ENCODE peak calls at places on chromosome 1, in four cellular contexts. S is fibroblast of lung, C is GM23248, L is SK-N-MC. G is an unnamed sample.

GRCh38 chr1:195577748-195578147 is 1030.5 kb downstream of the KCNT2 start:
- DNase-seq in S (no peak), C (no peak), L (no peak), G (no peak)

GRCh38 chr1:228410015-228410414 is 3.4 kb upstream of the TRIM11 start:
- DNase-seq in S (peak; percentile 62), C (peak; percentile 64), L (no peak), G (no peak)

GRCh38 chr1:27883536-27884181 is 11.3 kb downstream of the THEMIS2 start:
- DNase-seq in S (no peak), C (no peak), L (no peak), G (no peak)

GRCh38 chr1:19013826-19014548 is 57.5 kb upstream of the IFFO2 start:
- DNase-seq in S (no peak), C (no peak), L (no peak), G (no peak)

GRCh38 chr1:233725423-233725822 is 111.5 kb downstream of the KCNK1 start:
- DNase-seq in S (no peak), C (no peak), L (no peak), G (no peak)

GRCh38 chr1:163346326-163346870 is 24.6 kb downstream of the NUF2 start:
- DNase-seq in S (no peak), C (peak; percentile 30), L (no peak), G (no peak)

GRCh38 chr1:76302711-76303347 is 228.3 kb downstream of the ST6GALNAC3 start:
- DNase-seq in S (no peak), C (no peak), L (no peak), G (peak; percentile 21)

GRCh38 chr1:84379128-84379527 is 19.2 kb upstream of the DNASE2B start:
- DNase-seq in S (peak; percentile 93), C (peak; percentile 85), L (no peak), G (no peak)

GRCh38 chr1:9659328-9659727 is 7.8 kb downstream of the PIK3CD start:
- DNase-seq in S (peak; percentile 70), C (peak; percentile 90), L (peak; percentile 94), G (no peak)

GRCh38 chr1:151294748-151295462 is 12.8 kb downstream of the ZNF687 start:
- DNase-seq in S (no peak), C (no peak), L (no peak), G (peak; percentile 58)

GRCh38 chr1:113255728-113256347 is 134.5 kb upstream of the MAGI3 start:
- DNase-seq in S (no peak), C (no peak), L (no peak), G (peak; percentile 82)

GRCh38 chr1:18619467-18619835 is 11.2 kb upstream of the PAX7 start:
- DNase-seq in S (no peak), C (no peak), L (no peak), G (no peak)

GRCh38 chr1:3139451-3139852 is 70.4 kb downstream of the PRDM16 start:
- DNase-seq in S (no peak), C (no peak), L (no peak), G (no peak)

GRCh38 chr1:3139871-3140837 is 71.2 kb downstream of the PRDM16 start:
- DNase-seq in S (no peak), C (peak; percentile 24), L (no peak), G (no peak)

GRCh38 chr1:3137111-3138100 is 68.4 kb downstream of the PRDM16 start:
- DNase-seq in S (no peak), C (no peak), L (no peak), G (no peak)

GRCh38 chr1:3136532-3136931 is 67.5 kb downstream of the PRDM16 start:
- DNase-seq in S (no peak), C (no peak), L (no peak), G (no peak)

DNA sequence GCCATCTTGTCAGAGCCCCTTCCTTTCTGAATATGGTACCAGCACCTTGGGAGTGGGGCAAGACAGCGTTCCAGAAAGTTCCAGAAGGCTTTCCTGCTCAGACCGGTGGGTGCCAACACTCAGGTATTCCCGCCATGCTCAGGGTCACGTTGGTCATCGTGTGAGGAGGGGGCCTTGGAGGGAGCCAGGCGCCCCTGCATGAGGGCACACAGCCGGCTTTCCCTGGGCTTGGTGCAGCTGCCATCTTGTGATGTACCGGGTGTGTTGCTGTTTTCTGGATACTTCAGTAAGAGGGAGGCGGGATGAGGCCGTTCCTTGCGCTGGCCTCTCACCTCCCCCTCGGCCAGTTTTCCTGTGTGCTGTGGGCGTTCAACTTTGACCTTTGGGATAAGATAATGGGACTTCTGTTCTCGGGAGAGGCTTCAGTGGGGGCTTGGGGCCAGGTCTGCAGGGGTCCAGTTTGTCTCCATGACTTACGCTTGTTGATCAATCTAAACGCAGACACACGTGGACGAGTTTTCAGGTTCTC is 69.7 kb downstream of the PRDM16 start:
- DNase-seq in S (no peak), C (no peak), L (no peak), G (no peak)
- TF ChIP-seq EZH2 in S (no peak), C (no peak), L (no peak), G (no peak)

GRCh38 chr1:41515778-41516167 is 31.3 kb upstream of the EDN2 start:
- DNase-seq in S (no peak), C (no peak), L (no peak), G (no peak)
- TF ChIP-seq EZH2 in S (no peak), C (no peak), L (no peak), G (no peak)

DNA sequence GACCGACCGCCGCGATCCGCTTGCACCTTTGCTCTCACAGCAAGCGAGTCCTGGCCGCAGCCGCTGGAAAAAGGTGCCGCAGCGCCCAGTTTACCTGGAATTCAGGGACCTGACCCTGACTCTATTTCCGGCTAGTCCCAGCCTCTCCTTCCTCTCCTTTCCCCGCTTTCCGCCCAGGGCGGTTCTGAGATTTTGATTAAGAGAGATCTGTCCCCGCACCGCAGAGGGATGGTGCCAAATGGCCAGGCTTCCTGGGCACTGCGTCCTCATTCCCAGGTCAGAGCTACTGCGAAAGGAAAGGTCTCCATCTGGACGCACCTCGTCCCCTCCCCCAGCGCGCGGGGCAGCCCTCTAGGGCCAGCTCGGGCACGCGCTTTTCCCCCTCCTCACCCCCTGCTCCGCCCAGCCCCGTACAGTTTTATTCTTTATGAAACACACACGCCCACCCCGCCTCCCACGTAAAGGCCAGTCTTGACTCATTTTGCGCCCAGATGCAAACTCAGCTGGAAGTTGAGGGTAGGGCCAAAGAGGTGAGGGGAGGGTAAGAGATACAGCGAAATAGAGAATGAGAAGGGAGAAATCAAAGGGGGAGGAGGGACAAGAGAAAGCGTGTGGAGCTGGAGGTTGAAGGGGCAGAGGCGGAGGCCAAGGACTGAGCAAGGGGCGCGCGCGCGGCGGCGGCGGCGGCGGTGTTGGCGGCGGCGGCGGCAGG is 411.8 kb upstream of the ESRRG start:
- DNase-seq in S (peak; percentile 26), C (no peak), L (no peak), G (peak; percentile 65)
- TF ChIP-seq EZH2 in S (peak; percentile 44), C (no peak), L (no peak), G (peak; percentile 14)

DNA sequence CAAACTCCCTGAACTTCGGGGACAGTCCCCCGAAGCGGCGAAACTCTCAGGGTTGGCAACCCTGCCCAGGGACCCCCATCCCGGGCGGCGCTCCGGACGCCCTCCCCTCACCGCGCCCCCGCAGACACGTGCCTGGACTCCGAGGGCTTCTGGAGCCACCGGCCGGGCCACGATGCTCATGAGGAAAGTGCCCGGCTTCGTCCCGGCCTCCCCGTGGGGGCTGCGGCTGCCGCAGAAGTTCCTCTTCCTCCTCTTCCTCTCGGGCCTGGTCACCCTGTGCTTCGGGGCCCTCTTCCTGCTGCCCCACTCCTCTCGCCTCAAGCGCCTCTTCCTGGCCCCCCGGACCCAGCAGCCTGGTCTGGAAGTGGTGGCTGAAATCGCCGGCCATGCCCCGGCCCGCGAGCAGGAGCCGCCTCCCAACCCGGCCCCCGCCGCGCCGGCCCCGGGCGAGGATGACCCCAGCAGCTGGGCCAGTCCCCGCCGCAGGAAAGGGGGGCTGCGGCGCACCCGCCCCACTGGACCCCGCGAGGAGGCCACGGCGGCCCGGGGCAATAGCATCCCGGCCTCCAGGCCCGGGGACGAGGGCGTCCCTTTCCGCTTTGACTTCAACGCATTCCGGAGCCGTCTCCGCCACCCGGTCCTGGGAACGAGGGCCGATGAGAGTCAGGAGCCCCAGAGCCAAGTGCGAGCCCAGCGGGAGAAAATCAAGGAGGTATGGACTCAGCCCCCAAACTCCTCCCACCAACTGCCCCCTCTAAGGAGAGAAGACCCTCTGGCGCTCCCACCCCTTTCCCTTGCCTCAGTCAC is 1.2 kb downstream of the MAN1C1 start:
- DNase-seq in S (no peak), C (peak; percentile 24), L (no peak), G (peak; percentile 68)
- TF ChIP-seq EZH2 in S (peak; percentile 20), C (peak; percentile 73), L (no peak), G (peak; percentile 76)

GRCh38 chr1:35575401-35575958 is 2.4 kb downstream of the TFAP2E start:
- DNase-seq in S (no peak), C (no peak), L (no peak), G (no peak)

GRCh38 chr1:35576061-35576765 is 3.1 kb downstream of the TFAP2E start:
- DNase-seq in S (no peak), C (peak; percentile 20), L (no peak), G (no peak)

GRCh38 chr1:35573776-35574654 is 901 bp downstream of the TFAP2E start:
- DNase-seq in S (no peak), C (no peak), L (no peak), G (peak; percentile 64)

GRCh38 chr1:35574655-35575400 is 1.7 kb downstream of the TFAP2E start:
- DNase-seq in S (no peak), C (no peak), L (no peak), G (no peak)

DNA sequence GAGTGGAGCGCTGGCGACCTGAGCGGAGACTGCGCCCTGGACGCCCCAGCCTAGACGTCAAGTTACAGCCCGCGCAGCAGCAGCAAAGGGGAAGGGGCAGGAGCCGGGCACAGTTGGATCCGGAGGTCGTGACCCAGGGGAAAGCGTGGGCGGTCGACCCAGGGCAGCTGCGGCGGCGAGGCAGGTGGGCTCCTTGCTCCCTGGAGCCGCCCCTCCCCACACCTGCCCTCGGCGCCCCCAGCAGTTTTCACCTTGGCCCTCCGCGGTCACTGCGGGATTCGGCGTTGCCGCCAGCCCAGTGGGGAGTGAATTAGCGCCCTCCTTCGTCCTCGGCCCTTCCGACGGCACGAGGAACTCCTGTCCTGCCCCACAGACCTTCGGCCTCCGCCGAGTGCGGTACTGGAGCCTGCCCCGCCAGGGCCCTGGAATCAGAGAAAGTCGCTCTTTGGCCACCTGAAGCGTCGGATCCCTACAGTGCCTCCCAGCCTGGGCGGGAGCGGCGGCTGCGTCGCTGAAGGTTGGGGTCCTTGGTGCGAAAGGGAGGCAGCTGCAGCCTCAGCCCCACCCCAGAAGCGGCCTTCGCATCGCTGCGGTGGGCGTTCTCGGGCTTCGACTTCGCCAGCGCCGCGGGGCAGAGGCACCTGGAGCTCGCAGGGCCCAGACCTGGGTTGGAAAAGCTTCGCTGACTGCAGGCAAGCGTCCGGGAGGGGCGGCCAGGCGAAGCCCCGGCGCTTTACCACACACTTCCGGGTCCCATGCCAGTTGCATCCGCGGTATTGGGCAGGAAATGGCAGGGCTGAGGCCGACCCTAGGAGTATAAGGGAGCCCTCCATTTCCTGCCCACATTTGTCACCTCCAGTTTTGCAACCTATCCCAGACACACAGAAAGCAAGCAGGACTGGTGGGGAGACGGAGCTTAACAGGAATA is 4.2 kb downstream of the TFAP2E start:
- DNase-seq in S (no peak), C (peak; percentile 44), L (no peak), G (peak; percentile 42)
- TF ChIP-seq EZH2 in S (no peak), C (no peak), L (no peak), G (peak; percentile 97)

GRCh38 chr1:10671551-10672375 is 124.7 kb downstream of the CASZ1 start:
- DNase-seq in S (no peak), C (no peak), L (no peak), G (no peak)
- TF ChIP-seq EZH2 in S (no peak), C (no peak), L (no peak), G (no peak)

GRCh38 chr1:212514782-212515181 is 82.1 kb downstream of the NENF start:
- DNase-seq in S (no peak), C (peak; percentile 46), L (no peak), G (peak; percentile 52)
- TF ChIP-seq EZH2 in S (no peak), C (no peak), L (no peak), G (no peak)